ENCODE peak calls at places on chromosomes 12 and 14, in eight cellular contexts. H is nephron progenitor cell; C is stimulated activated CD4-positive, alpha-beta T cell treated with anti-CD3 and anti-CD28 coated beads, Interleukin-1b, Interleukin-23, amount 100 ng/mL, for 24 hours; K is NCI-H1417; G is IMR-90; F is stimulated activated CD8-positive, alpha-beta memory T cell treated with anti-CD3 and anti-CD28 coated beads, Interleukin-7, amount 100 ng/mL, for 1 hour; I is iris pigment epithelial cell; D is NCI-H1105 treated with DMSO at 0.1 percent for 48 hours. M is an unnamed sample.

GRCh38 chr12:93103154-93103553 is 174.1 kb upstream of the EEA1 start:
- DNase-seq in K (no peak), H (no peak), C (no peak), G (no peak), D (no peak), I (no peak), F (no peak), M (no peak)

GRCh38 chr14:72613196-72613974 is 280.5 kb downstream of the DPF3 start:
- DNase-seq in G (no peak), D (peak; percentile 9), C (no peak), I (peak; percentile 20), K (no peak), H (no peak), F (no peak), M (no peak)

GRCh38 chr14:32003585-32003984 is 73.5 kb upstream of the ARHGAP5 start:
- DNase-seq in F (no peak), D (no peak), K (no peak), I (no peak), C (no peak), G (no peak), H (no peak), M (no peak)

GRCh38 chr12:2976581-2976996 is 17.4 kb downstream of the TEAD4 start:
- DNase-seq in F (no peak), I (no peak), G (no peak), C (no peak), D (no peak), H (no peak), K (no peak), M (no peak)

GRCh38 chr14:32472512-32473472 is 143.7 kb downstream of the AKAP6 start:
- DNase-seq in D (peak; percentile 41), F (no peak), G (peak; percentile 81), I (peak; percentile 86), H (no peak), C (no peak), K (peak; percentile 22), M (no peak)

GRCh38 chr14:59123526-59123925 is 64.9 kb upstream of the DAAM1 start:
- DNase-seq in K (no peak), I (peak; percentile 50), C (no peak), F (no peak), D (no peak), H (no peak), G (peak; percentile 32), M (no peak)

GRCh38 chr12:108382437-108382801 is 43.3 kb upstream of the CMKLR1 start:
- DNase-seq in D (no peak), F (no peak), C (no peak), H (no peak), K (no peak), I (no peak), G (no peak), M (no peak)

GRCh38 chr12:130876758-130877157 is 4.9 kb downstream of the RAN start:
- DNase-seq in H (no peak), G (no peak), C (no peak), I (no peak), K (no peak), D (no peak), F (no peak), M (no peak)

GRCh38 chr12:22729898-22730443 is 105.0 kb downstream of the ETNK1 start:
- DNase-seq in F (no peak), I (peak; percentile 33), K (no peak), C (no peak), D (no peak), G (peak; percentile 80), H (no peak), M (no peak)

GRCh38 chr12:82855872-82856271 is 169.2 kb downstream of the TMTC2 start:
- DNase-seq in F (no peak), C (no peak), H (no peak), G (no peak), D (no peak), I (no peak), K (no peak), M (no peak)

GRCh38 chr12:132491349-132491663 is 1.4 kb downstream of the FBRSL1 start:
- DNase-seq in G (no peak), H (no peak), C (no peak), D (no peak), K (no peak), F (no peak), I (no peak), M (no peak)

GRCh38 chr14:102592969-102593840 is 756 bp downstream of the RCOR1 start:
- DNase-seq in K (peak; percentile 70), G (peak; percentile 26), I (peak; percentile 49), D (peak; percentile 44), C (peak; percentile 37), F (peak; percentile 25), H (peak; percentile 67), M (peak; percentile 58)

GRCh38 chr14:90447720-90448497 is 51.1 kb downstream of the CALM1 start:
- DNase-seq in G (no peak), H (no peak), I (no peak), K (no peak), D (no peak), F (no peak), C (no peak), M (no peak)

GRCh38 chr12:107126688-107127481 is 33.5 kb upstream of the CRY1 start:
- DNase-seq in K (peak; percentile 61), F (no peak), H (no peak), G (peak; percentile 24), C (no peak), D (peak; percentile 67), I (peak; percentile 37), M (no peak)

GRCh38 chr14:69107407-69108003 is 45.4 kb downstream of the DCAF5 start:
- DNase-seq in C (no peak), K (peak; percentile 70), F (no peak), I (peak; percentile 63), D (peak; percentile 89), G (peak; percentile 71), H (peak; percentile 19), M (no peak)

GRCh38 chr12:52647601-52648000 is 4.4 kb downstream of the KRT2 start:
- DNase-seq in I (no peak), F (no peak), G (no peak), H (no peak), D (no peak), K (no peak), C (no peak), M (no peak)

GRCh38 chr14:68391292-68392014 is 401.4 kb downstream of the ZFP36L1 start:
- DNase-seq in I (peak; percentile 82), C (no peak), G (peak; percentile 79), H (no peak), K (no peak), F (no peak), D (no peak), M (no peak)

GRCh38 chr12:54648265-54648664 is at the start of gene DCD:
- DNase-seq in I (no peak), C (no peak), D (no peak), K (no peak), F (no peak), G (no peak), H (no peak), M (no peak)

GRCh38 chr14:94897092-94897491 is 127.2 kb upstream of the GSC start:
- DNase-seq in I (peak; percentile 8), D (no peak), C (no peak), K (no peak), F (no peak), H (no peak), G (no peak), M (no peak)

GRCh38 chr12:29725587-29726320 is 58.0 kb downstream of the TMTC1 start:
- DNase-seq in D (peak; percentile 82), H (peak; percentile 33), F (no peak), G (peak; percentile 70), K (no peak), I (peak; percentile 90), C (no peak), M (no peak)

GRCh38 chr14:21467620-21468019 is 9.1 kb downstream of the RAB2B start:
- DNase-seq in G (peak; percentile 98), H (no peak), F (no peak), K (no peak), I (peak; percentile 92), D (no peak), C (no peak), M (no peak)

GRCh38 chr12:459430-460258 is at the start of gene B4GALNT3:
- DNase-seq in C (peak; percentile 15), H (peak; percentile 79), K (peak; percentile 95), G (no peak), I (peak; percentile 10), F (no peak), D (peak; percentile 74), M (peak; percentile 37)

GRCh38 chr14:30179381-30180130 is 251.9 kb upstream of the PRKD1 start:
- DNase-seq in G (no peak), K (no peak), H (no peak), C (no peak), I (no peak), F (no peak), D (no peak), M (no peak)

GRCh38 chr14:102516531-102517411 is 7.2 kb upstream of the ANKRD9 start:
- DNase-seq in C (peak; percentile 32), F (peak; percentile 42), I (no peak), D (peak; percentile 17), G (no peak), K (peak; percentile 77), H (peak; percentile 85), M (peak; percentile 72)

GRCh38 chr14:52693004-52693403 is 2.4 kb downstream of the ERO1A start:
- DNase-seq in F (no peak), K (no peak), D (no peak), C (no peak), I (no peak), H (no peak), G (no peak), M (no peak)

GRCh38 chr14:35534884-35535793 is 1.2 kb downstream of the INSM2 start:
- DNase-seq in I (peak; percentile 72), F (no peak), K (peak; percentile 80), H (peak; percentile 91), G (peak; percentile 62), C (peak; percentile 37), D (peak; percentile 47), M (peak; percentile 70)

GRCh38 chr12:2804390-2805145 is 7.9 kb upstream of the ITFG2 start:
- DNase-seq in K (no peak), D (no peak), I (peak; percentile 83), C (no peak), F (no peak), G (peak; percentile 82), H (no peak), M (no peak)

GRCh38 chr12:52438305-52439301 is 4.4 kb upstream of the KRT75 start:
- DNase-seq in D (no peak), K (no peak), H (no peak), F (no peak), C (no peak), I (no peak), G (no peak), M (no peak)

GRCh38 chr12:79841248-79841877 is 93.5 kb downstream of the PPP1R12A start:
- DNase-seq in D (no peak), F (no peak), C (no peak), K (no peak), G (no peak), I (peak; percentile 24), H (no peak), M (no peak)

GRCh38 chr14:62743569-62743968 is 301.7 kb downstream of the KCNH5 start:
- DNase-seq in C (no peak), I (no peak), F (no peak), K (no peak), D (no peak), H (no peak), G (no peak), M (no peak)

GRCh38 chr12:109951751-109952150 is 44.4 kb downstream of the GIT2 start:
- DNase-seq in F (no peak), I (peak; percentile 85), K (no peak), G (peak; percentile 98), H (no peak), D (peak; percentile 9), C (no peak), M (no peak)